ENCODE peak calls at places on chromosomes 4 and X, in nine cellular contexts. One of them, this sample, is unnamed.

GRCh38 chrX:153768311-153769157 is 4.5 kb downstream of the PLXNB3 start:
- DNase-seq in endothelial cell of umbilical vein: no peak
- DNase-seq in mesothelial cell of epicardium: peak
- DNase-seq in choroid plexus epithelial cell: no peak
- DNase-seq in GM13977: peak
- DNase-seq in ovary: peak
- DNase-seq in WTC11: no peak
- DNase-seq in K562: no peak
- DNase-seq in HFFc6: no peak
- DNase-seq in this sample: no peak

GRCh38 chrX:153946910-153947769 is 2.7 kb upstream of the RENBP start:
- DNase-seq in choroid plexus epithelial cell: peak
- DNase-seq in ovary: peak
- DNase-seq in mesothelial cell of epicardium: no peak
- DNase-seq in K562: peak
- DNase-seq in GM13977: peak
- DNase-seq in endothelial cell of umbilical vein: peak
- DNase-seq in HFFc6: peak
- DNase-seq in WTC11: peak
- DNase-seq in this sample: peak

GRCh38 chr4:138898282-138898681 is 117.3 kb upstream of the NOCT start:
- DNase-seq in WTC11: no peak
- DNase-seq in mesothelial cell of epicardium: no peak
- DNase-seq in GM13977: no peak
- DNase-seq in choroid plexus epithelial cell: peak
- DNase-seq in K562: no peak
- DNase-seq in HFFc6: peak
- DNase-seq in ovary: no peak
- DNase-seq in endothelial cell of umbilical vein: no peak
- DNase-seq in this sample: no peak

GRCh38 chr4:77777135-77777777 is 41.9 kb downstream of the CNOT6L start:
- DNase-seq in mesothelial cell of epicardium: no peak
- DNase-seq in K562: no peak
- DNase-seq in WTC11: no peak
- DNase-seq in endothelial cell of umbilical vein: no peak
- DNase-seq in choroid plexus epithelial cell: peak
- DNase-seq in GM13977: no peak
- DNase-seq in ovary: no peak
- DNase-seq in HFFc6: peak
- DNase-seq in this sample: no peak

GRCh38 chr4:140363558-140363957 is 9.9 kb upstream of the SCOC start:
- DNase-seq in endothelial cell of umbilical vein: no peak
- DNase-seq in GM13977: no peak
- DNase-seq in HFFc6: no peak
- DNase-seq in mesothelial cell of epicardium: no peak
- DNase-seq in WTC11: no peak
- DNase-seq in K562: no peak
- DNase-seq in choroid plexus epithelial cell: no peak
- DNase-seq in ovary: no peak
- DNase-seq in this sample: no peak

GRCh38 chr4:25012671-25013070 is 18.1 kb downstream of the LGI2 start:
- DNase-seq in WTC11: no peak
- DNase-seq in HFFc6: no peak
- DNase-seq in K562: no peak
- DNase-seq in choroid plexus epithelial cell: no peak
- DNase-seq in GM13977: no peak
- DNase-seq in mesothelial cell of epicardium: no peak
- DNase-seq in ovary: no peak
- DNase-seq in endothelial cell of umbilical vein: no peak
- DNase-seq in this sample: no peak

GRCh38 chrX:7983594-7983993 is 56.4 kb upstream of the PNPLA4 start:
- DNase-seq in K562: no peak
- DNase-seq in choroid plexus epithelial cell: no peak
- DNase-seq in HFFc6: no peak
- DNase-seq in WTC11: no peak
- DNase-seq in GM13977: no peak
- DNase-seq in endothelial cell of umbilical vein: no peak
- DNase-seq in mesothelial cell of epicardium: no peak
- DNase-seq in ovary: no peak
- DNase-seq in this sample: no peak

GRCh38 chr4:168488800-168489404 is 8.0 kb upstream of the PALLD start:
- DNase-seq in HFFc6: no peak
- DNase-seq in ovary: no peak
- DNase-seq in WTC11: no peak
- DNase-seq in GM13977: no peak
- DNase-seq in K562: no peak
- DNase-seq in endothelial cell of umbilical vein: peak
- DNase-seq in mesothelial cell of epicardium: no peak
- DNase-seq in choroid plexus epithelial cell: no peak
- DNase-seq in this sample: no peak

GRCh38 chr4:11014199-11014598 is 329.6 kb upstream of the CLNK start:
- DNase-seq in HFFc6: no peak
- DNase-seq in GM13977: no peak
- DNase-seq in WTC11: no peak
- DNase-seq in choroid plexus epithelial cell: no peak
- DNase-seq in K562: no peak
- DNase-seq in ovary: no peak
- DNase-seq in endothelial cell of umbilical vein: no peak
- DNase-seq in mesothelial cell of epicardium: no peak
- DNase-seq in this sample: no peak

GRCh38 chr4:21915761-21916160 is 32.8 kb downstream of the KCNIP4 start:
- DNase-seq in mesothelial cell of epicardium: no peak
- DNase-seq in K562: no peak
- DNase-seq in endothelial cell of umbilical vein: no peak
- DNase-seq in ovary: no peak
- DNase-seq in WTC11: no peak
- DNase-seq in GM13977: no peak
- DNase-seq in choroid plexus epithelial cell: no peak
- DNase-seq in HFFc6: no peak
- DNase-seq in this sample: no peak

GRCh38 chr4:140774956-140775355 is 18.8 kb upstream of the TBC1D9 start:
- DNase-seq in HFFc6: no peak
- DNase-seq in GM13977: no peak
- DNase-seq in WTC11: no peak
- DNase-seq in K562: no peak
- DNase-seq in ovary: no peak
- DNase-seq in choroid plexus epithelial cell: no peak
- DNase-seq in mesothelial cell of epicardium: no peak
- DNase-seq in endothelial cell of umbilical vein: no peak
- DNase-seq in this sample: no peak

GRCh38 chrX:31397119-31397518 is 325.3 kb upstream of the FTHL17 start:
- DNase-seq in HFFc6: peak
- DNase-seq in K562: no peak
- DNase-seq in ovary: no peak
- DNase-seq in choroid plexus epithelial cell: no peak
- DNase-seq in mesothelial cell of epicardium: no peak
- DNase-seq in endothelial cell of umbilical vein: no peak
- DNase-seq in WTC11: no peak
- DNase-seq in GM13977: no peak
- DNase-seq in this sample: no peak

GRCh38 chr4:10239982-10240654 is 123.5 kb upstream of the WDR1 start:
- DNase-seq in ovary: no peak
- DNase-seq in mesothelial cell of epicardium: no peak
- DNase-seq in K562: peak
- DNase-seq in endothelial cell of umbilical vein: no peak
- DNase-seq in GM13977: no peak
- DNase-seq in choroid plexus epithelial cell: no peak
- DNase-seq in WTC11: no peak
- DNase-seq in HFFc6: no peak
- DNase-seq in this sample: no peak

GRCh38 chr4:100391913-100392312 is 125.9 kb downstream of the EMCN start:
- DNase-seq in ovary: no peak
- DNase-seq in K562: no peak
- DNase-seq in WTC11: no peak
- DNase-seq in GM13977: peak
- DNase-seq in HFFc6: peak
- DNase-seq in mesothelial cell of epicardium: no peak
- DNase-seq in choroid plexus epithelial cell: peak
- DNase-seq in endothelial cell of umbilical vein: no peak
- DNase-seq in this sample: no peak

GRCh38 chrX:148659481-148659880 is 159.1 kb downstream of the AFF2 start:
- DNase-seq in K562: no peak
- DNase-seq in choroid plexus epithelial cell: no peak
- DNase-seq in GM13977: no peak
- DNase-seq in WTC11: no peak
- DNase-seq in HFFc6: no peak
- DNase-seq in mesothelial cell of epicardium: no peak
- DNase-seq in endothelial cell of umbilical vein: no peak
- DNase-seq in ovary: no peak
- DNase-seq in this sample: no peak

GRCh38 chrX:118847676-118848075 is 24.1 kb downstream of the ZCCHC12 start:
- DNase-seq in ovary: no peak
- DNase-seq in endothelial cell of umbilical vein: peak
- DNase-seq in WTC11: no peak
- DNase-seq in choroid plexus epithelial cell: peak
- DNase-seq in K562: peak
- DNase-seq in HFFc6: peak
- DNase-seq in mesothelial cell of epicardium: no peak
- DNase-seq in GM13977: peak
- DNase-seq in this sample: no peak

GRCh38 chr4:5967783-5968182 is 50.4 kb downstream of the C4orf50 start:
- DNase-seq in choroid plexus epithelial cell: no peak
- DNase-seq in HFFc6: no peak
- DNase-seq in GM13977: no peak
- DNase-seq in K562: no peak
- DNase-seq in ovary: no peak
- DNase-seq in endothelial cell of umbilical vein: no peak
- DNase-seq in WTC11: no peak
- DNase-seq in mesothelial cell of epicardium: no peak
- DNase-seq in this sample: no peak

GRCh38 chrX:66728818-66729271 is 90.0 kb upstream of the EDA2R start:
- DNase-seq in WTC11: peak
- DNase-seq in mesothelial cell of epicardium: peak
- DNase-seq in GM13977: peak
- DNase-seq in K562: peak
- DNase-seq in choroid plexus epithelial cell: peak
- DNase-seq in endothelial cell of umbilical vein: peak
- DNase-seq in HFFc6: peak
- DNase-seq in ovary: peak
- DNase-seq in this sample: peak

GRCh38 chr4:37381040-37381668 is 136.6 kb downstream of the NWD2 start:
- DNase-seq in ovary: no peak
- DNase-seq in choroid plexus epithelial cell: no peak
- DNase-seq in GM13977: no peak
- DNase-seq in K562: no peak
- DNase-seq in mesothelial cell of epicardium: no peak
- DNase-seq in HFFc6: no peak
- DNase-seq in WTC11: peak
- DNase-seq in endothelial cell of umbilical vein: no peak
- DNase-seq in this sample: no peak
- TF ChIP-seq CTCF in ovary: no peak
- TF ChIP-seq CTCF in choroid plexus epithelial cell: no peak
- TF ChIP-seq CTCF in GM13977: no peak
- TF ChIP-seq CTCF in K562: no peak
- TF ChIP-seq CTCF in mesothelial cell of epicardium: no peak
- TF ChIP-seq CTCF in HFFc6: no peak
- TF ChIP-seq CTCF in WTC11: no peak
- TF ChIP-seq CTCF in endothelial cell of umbilical vein: no peak
- TF ChIP-seq CTCF in this sample: no peak

GRCh38 chrX:53354669-53355068 is 67.8 kb downstream of the SMC1A start:
- DNase-seq in choroid plexus epithelial cell: peak
- DNase-seq in endothelial cell of umbilical vein: no peak
- DNase-seq in ovary: no peak
- DNase-seq in GM13977: no peak
- DNase-seq in K562: no peak
- DNase-seq in mesothelial cell of epicardium: no peak
- DNase-seq in WTC11: no peak
- DNase-seq in HFFc6: no peak
- DNase-seq in this sample: no peak
- TF ChIP-seq CTCF in choroid plexus epithelial cell: peak
- TF ChIP-seq CTCF in endothelial cell of umbilical vein: no peak
- TF ChIP-seq CTCF in ovary: no peak
- TF ChIP-seq CTCF in GM13977: no peak
- TF ChIP-seq CTCF in K562: no peak
- TF ChIP-seq CTCF in mesothelial cell of epicardium: no peak
- TF ChIP-seq CTCF in WTC11: no peak
- TF ChIP-seq CTCF in HFFc6: peak
- TF ChIP-seq CTCF in this sample: peak

GRCh38 chrX:110002300-110003166 is at the start of gene TMEM164:
- DNase-seq in K562: peak
- DNase-seq in endothelial cell of umbilical vein: peak
- DNase-seq in choroid plexus epithelial cell: peak
- DNase-seq in HFFc6: peak
- DNase-seq in WTC11: peak
- DNase-seq in GM13977: peak
- DNase-seq in mesothelial cell of epicardium: peak
- DNase-seq in ovary: peak
- DNase-seq in this sample: peak
- TF ChIP-seq CTCF in K562: no peak
- TF ChIP-seq CTCF in endothelial cell of umbilical vein: no peak
- TF ChIP-seq CTCF in choroid plexus epithelial cell: no peak
- TF ChIP-seq CTCF in HFFc6: no peak
- TF ChIP-seq CTCF in WTC11: no peak
- TF ChIP-seq CTCF in GM13977: no peak
- TF ChIP-seq CTCF in mesothelial cell of epicardium: no peak
- TF ChIP-seq CTCF in ovary: no peak
- TF ChIP-seq CTCF in this sample: peak

GRCh38 chrX:43655151-43655676 is 885 bp upstream of the MAOA start:
- DNase-seq in WTC11: peak
- DNase-seq in GM13977: no peak
- DNase-seq in K562: no peak
- DNase-seq in HFFc6: no peak
- DNase-seq in ovary: no peak
- DNase-seq in endothelial cell of umbilical vein: peak
- DNase-seq in choroid plexus epithelial cell: peak
- DNase-seq in mesothelial cell of epicardium: peak
- DNase-seq in this sample: peak

GRCh38 chrX:43655961-43656494 is at the start of gene MAOA:
- DNase-seq in GM13977: no peak
- DNase-seq in endothelial cell of umbilical vein: peak
- DNase-seq in choroid plexus epithelial cell: no peak
- DNase-seq in mesothelial cell of epicardium: no peak
- DNase-seq in K562: no peak
- DNase-seq in HFFc6: no peak
- DNase-seq in ovary: peak
- DNase-seq in WTC11: peak
- DNase-seq in this sample: no peak

DNA sequence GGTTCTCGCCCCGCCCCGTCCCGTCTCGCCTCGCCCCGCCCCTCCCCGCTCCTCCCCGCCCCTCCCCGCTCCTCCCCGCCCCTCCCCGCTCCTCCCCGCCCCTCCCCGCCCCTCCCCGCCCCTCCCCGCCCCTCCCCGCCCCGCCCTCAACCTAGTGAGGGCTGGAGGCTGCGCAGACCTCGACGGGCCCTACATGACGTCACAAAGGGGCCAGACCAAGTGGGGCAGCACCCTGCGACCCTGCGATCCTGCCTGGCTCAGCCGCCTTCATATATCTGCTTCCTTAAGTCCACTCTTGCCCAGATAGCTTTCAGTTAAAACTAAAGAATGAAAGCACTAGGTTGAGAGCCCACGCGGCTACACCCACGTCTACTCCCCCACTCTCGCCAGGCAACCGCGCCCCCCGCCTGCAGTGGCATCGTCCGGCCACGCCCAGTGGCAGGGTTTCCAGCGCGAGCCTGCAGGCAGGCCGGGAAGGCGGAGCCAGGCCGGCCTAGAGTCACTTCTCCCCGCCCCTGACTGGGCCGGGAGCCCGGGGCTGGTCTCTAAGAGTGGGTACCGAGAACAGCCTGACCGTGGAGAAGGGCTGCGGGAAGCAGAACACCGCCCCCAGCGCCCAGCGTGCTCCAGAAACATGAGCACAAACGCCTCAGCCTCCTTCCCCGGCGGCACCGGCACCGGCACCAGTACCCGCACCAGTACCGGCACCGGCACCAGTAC is 1.5 kb upstream of the MAOA start:
- DNase-seq in WTC11: peak
- DNase-seq in endothelial cell of umbilical vein: peak
- DNase-seq in K562: peak
- DNase-seq in GM13977: peak
- DNase-seq in HFFc6: peak
- DNase-seq in choroid plexus epithelial cell: peak
- DNase-seq in ovary: peak
- DNase-seq in mesothelial cell of epicardium: peak
- DNase-seq in this sample: peak
- TF ChIP-seq CTCF in WTC11: no peak
- TF ChIP-seq CTCF in endothelial cell of umbilical vein: peak
- TF ChIP-seq CTCF in K562: peak
- TF ChIP-seq CTCF in GM13977: no peak
- TF ChIP-seq CTCF in HFFc6: peak
- TF ChIP-seq CTCF in choroid plexus epithelial cell: peak
- TF ChIP-seq CTCF in ovary: no peak
- TF ChIP-seq CTCF in mesothelial cell of epicardium: no peak
- TF ChIP-seq CTCF in this sample: peak

This sample was measured in neural crest cell.